ENCODE peak calls at places on chromosomes 6 and 20, in eight cellular contexts. X, G, Y, Q, U, E, F and L are unnamed samples.

GRCh38 chr6:22221630-22222029 is 75.2 kb downstream of the PRL start:
- DNase-seq in X (peak), G (no peak), Y (no peak), Q (no peak), U (peak), E (no peak), F (no peak), L (no peak)

GRCh38 chr6:42118162-42119001 is 24.0 kb downstream of the C6orf132 start:
- DNase-seq in X (peak), G (no peak), Y (peak), Q (peak), U (no peak), E (no peak), F (peak), L (no peak)

GRCh38 chr6:11085758-11086435 is 7.7 kb upstream of the SMIM13 start:
- DNase-seq in X (peak), G (no peak), Y (peak), Q (no peak), U (no peak), E (no peak), F (no peak), L (no peak)

GRCh38 chr6:136051140-136051775 is 198.9 kb downstream of the MTFR2 start:
- DNase-seq in X (peak), G (no peak), Y (peak), Q (no peak), U (no peak), E (no peak), F (no peak), L (no peak)

GRCh38 chr6:75431379-75431778 is 62.2 kb downstream of the FILIP1 start:
- DNase-seq in X (no peak), G (peak), Y (peak), Q (no peak), U (no peak), E (no peak), F (no peak), L (no peak)

GRCh38 chr6:147060636-147061035 is 143.6 kb upstream of the STXBP5 start:
- DNase-seq in X (no peak), G (no peak), Y (no peak), Q (no peak), U (no peak), E (no peak), F (no peak), L (no peak)

GRCh38 chr6:22653980-22654610 is 84.7 kb downstream of the HDGFL1 start:
- DNase-seq in X (no peak), G (no peak), Y (peak), Q (no peak), U (no peak), E (no peak), F (no peak), L (no peak)

GRCh38 chr20:38833154-38833856 is 27.8 kb downstream of the PPP1R16B start:
- DNase-seq in X (no peak), G (no peak), Y (no peak), Q (no peak), U (no peak), E (no peak), F (no peak), L (no peak)

DNA sequence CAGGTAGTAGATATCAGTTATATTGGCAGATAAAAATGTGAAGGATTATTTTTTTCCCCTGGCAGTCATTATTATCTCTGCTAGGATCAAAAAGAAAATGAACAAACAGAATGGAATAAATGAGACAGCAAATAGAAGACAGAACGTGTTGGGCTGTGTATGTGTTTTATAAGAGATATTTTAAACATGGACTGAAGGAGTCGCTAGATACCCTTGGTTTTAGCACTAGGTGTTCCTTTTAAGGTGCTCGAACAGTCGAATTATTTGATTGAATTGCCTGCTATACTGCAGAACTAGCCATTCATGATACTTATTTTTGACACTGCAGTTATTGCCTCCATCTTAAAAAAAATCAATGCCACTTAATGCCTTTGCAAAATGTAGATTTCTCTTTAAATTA is 3.7 kb downstream of the GRIK2 start:
- DNase-seq in X (peak), G (no peak), Y (peak), Q (no peak), U (peak), E (no peak), F (no peak), L (no peak)
- TF ChIP-seq CTCF in X (no peak), G (peak), Y (no peak), Q (no peak), U (peak), E (peak), F (no peak), L (no peak)

GRCh38 chr20:46023148-46023484 is 5.9 kb upstream of the SLC12A5 start:
- DNase-seq in X (no peak), G (no peak), Y (no peak), Q (no peak), U (no peak), E (no peak), F (no peak), L (no peak)
- TF ChIP-seq CTCF in X (no peak), G (no peak), Y (no peak), Q (no peak), U (no peak), E (no peak), F (no peak), L (no peak)

GRCh38 chr20:61662226-61662945 is 403.3 kb downstream of the TAF4 start:
- DNase-seq in X (no peak), G (no peak), Y (no peak), Q (no peak), U (peak), E (no peak), F (no peak), L (no peak)
- TF ChIP-seq CTCF in X (no peak), G (peak), Y (no peak), Q (no peak), U (peak), E (no peak), F (no peak), L (no peak)

GRCh38 chr20:8951136-8951535 is 117.8 kb upstream of the PLCB4 start:
- DNase-seq in X (no peak), G (no peak), Y (no peak), Q (no peak), U (no peak), E (no peak), F (no peak), L (no peak)

GRCh38 chr20:8953300-8953699 is 115.6 kb upstream of the PLCB4 start:
- DNase-seq in X (no peak), G (no peak), Y (no peak), Q (no peak), U (peak), E (no peak), F (no peak), L (no peak)
- TF ChIP-seq CTCF in X (no peak), G (peak), Y (no peak), Q (no peak), U (peak), E (peak), F (no peak), L (no peak)

DNA sequence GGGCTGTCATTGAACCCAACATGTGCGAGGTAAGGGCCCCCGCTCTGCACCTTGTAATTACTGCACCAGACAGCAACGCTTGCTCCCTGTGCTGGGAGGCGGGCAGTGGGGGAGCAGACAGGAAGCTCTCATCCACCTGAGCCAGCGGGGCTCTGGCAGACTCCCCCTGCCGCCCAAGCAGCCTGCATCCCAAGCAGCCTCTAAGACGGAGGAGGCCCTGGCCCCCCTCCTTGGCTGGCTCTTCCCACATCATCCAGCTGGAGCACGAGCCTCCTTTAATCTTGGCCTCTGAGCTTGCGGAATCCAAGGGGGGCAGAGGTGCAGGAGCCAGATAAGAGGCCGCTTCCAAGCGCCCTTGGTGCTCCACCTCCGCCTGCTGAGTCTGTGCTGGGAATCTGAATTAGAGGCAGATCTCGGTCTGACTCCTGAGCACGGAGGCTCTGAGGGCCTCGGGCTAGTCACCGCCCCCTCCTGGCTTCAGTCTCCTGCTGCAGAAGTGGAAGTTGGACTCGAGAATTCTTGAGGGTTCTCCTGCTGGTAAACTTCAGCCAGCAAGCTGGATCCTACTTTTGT is 40.0 kb upstream of the CDH22 start:
- DNase-seq in X (peak), G (peak), Y (peak), Q (peak), U (peak), E (no peak), F (no peak), L (no peak)
- TF ChIP-seq CTCF in X (peak), G (peak), Y (peak), Q (no peak), U (no peak), E (peak), F (no peak), L (no peak)

DNA sequence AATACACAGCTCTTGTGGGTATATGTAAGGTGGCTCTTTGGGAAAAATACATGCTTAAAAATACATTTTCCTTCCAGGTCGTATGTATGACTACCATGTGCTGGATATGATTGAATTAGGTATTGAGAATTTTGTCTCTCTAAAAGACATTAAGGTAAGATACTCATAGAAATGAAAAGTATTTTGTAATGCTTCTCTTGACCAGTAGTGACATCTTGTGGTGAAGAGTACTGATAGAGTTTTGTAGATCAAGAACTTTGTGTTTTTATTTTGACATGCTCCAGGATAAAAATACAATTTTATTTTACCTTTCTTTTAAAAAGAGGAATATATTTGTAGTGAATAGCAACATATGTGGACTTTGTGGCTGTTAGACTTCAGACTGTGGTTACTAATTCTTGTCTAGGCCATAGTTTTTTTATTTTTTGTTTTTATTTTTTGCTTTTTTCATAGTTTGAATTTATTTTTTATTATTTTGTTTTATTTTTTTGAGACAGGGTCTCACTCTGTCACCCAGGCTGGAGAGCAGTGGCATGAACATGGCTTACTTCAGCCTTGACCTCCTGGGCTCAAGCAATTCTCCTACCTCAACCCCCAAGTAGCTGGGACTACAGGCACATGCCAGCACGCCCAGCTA is 17.9 kb downstream of the RPF2 start:
- DNase-seq in X (peak), G (no peak), Y (peak), Q (no peak), U (peak), E (no peak), F (no peak), L (no peak)
- TF ChIP-seq CTCF in X (peak), G (no peak), Y (peak), Q (peak), U (peak), E (peak), F (no peak), L (no peak)

DNA sequence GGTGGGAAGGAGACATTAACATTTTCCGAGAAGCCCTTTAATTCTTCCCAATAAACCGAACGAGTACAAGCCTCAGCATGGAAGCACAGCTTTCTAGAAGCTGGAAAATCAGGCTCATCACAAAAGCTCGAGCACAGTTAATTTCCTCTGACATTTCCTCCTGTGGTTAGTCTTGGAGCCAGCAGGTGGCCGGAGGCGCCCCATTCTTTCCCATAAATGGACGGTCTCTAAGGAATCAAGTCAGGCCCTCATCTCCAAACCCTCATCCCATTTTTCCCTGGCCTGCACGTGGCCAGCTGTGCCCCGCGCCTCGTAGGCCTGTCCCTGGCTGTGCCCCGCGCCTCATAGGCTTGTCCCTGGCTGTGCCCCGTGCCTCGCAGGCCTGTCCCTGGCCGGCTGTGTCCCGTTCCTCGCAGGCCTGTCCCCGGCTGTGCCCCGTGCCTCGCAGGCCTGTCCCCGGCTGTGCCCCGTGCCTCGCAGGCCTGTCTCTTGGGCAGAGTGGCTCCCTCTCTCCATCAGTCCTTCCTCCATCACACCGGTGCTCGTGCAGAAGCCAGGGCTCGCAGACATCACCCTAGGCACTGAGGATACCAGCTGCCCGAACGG is 19.7 kb upstream of the NTSR1 start:
- DNase-seq in X (no peak), G (no peak), Y (no peak), Q (no peak), U (no peak), E (no peak), F (no peak), L (no peak)
- TF ChIP-seq CTCF in X (no peak), G (peak), Y (peak), Q (no peak), U (no peak), E (peak), F (no peak), L (no peak)